ENCODE peak calls at places on chromosomes 12 and 14, in nine cellular contexts. R is MM.1S, T is tibial nerve, I is uterus, M is HepG2, E is HCT116, U is suprapubic skin, O is esophagus squamous epithelium, X is IMR-90. L is an unnamed sample. For H3K36me3, the result is how much of the 10 kb centered on the place peaks cover.

GRCh38 chr12:110179291-110179690 is 55.1 kb downstream of the IFT81 start:
- DNase-seq in R (no peak), T (no peak), I (no peak), M (no peak), E (no peak), U (no peak), O (no peak), X (peak), L (no peak)

GRCh38 chr12:43158126-43158525 is 393.9 kb downstream of the ADAMTS20 start:
- DNase-seq in R (no peak), T (no peak), I (no peak), M (no peak), E (no peak), U (no peak), O (no peak), X (no peak), L (no peak)

GRCh38 chr12:75482636-75483035 is 2.1 kb downstream of the GLIPR1 start:
- DNase-seq in R (no peak), T (no peak), I (no peak), M (no peak), E (no peak), U (no peak), O (no peak), X (no peak), L (no peak)

GRCh38 chr14:32419429-32419828 is 90.3 kb downstream of the AKAP6 start:
- DNase-seq in R (no peak), T (no peak), I (no peak), M (no peak), E (no peak), U (no peak), O (no peak), X (no peak), L (no peak)

GRCh38 chr12:16880864-16881285 is 274.9 kb upstream of the LMO3 start:
- DNase-seq in R (no peak), T (no peak), I (no peak), M (no peak), E (no peak), U (no peak), O (no peak), X (no peak), L (peak)

GRCh38 chr12:113318900-113319628 is 15.8 kb downstream of the SLC8B1 start:
- DNase-seq in R (no peak), T (no peak), I (no peak), M (no peak), E (no peak), U (no peak), O (no peak), X (no peak), L (no peak)

GRCh38 chr14:95993768-95994592 is 45.2 kb upstream of the C14orf132 start:
- DNase-seq in R (peak), T (no peak), I (peak), M (peak), E (peak), U (no peak), O (no peak), X (peak), L (peak)

GRCh38 chr14:41476526-41476925 is 130.2 kb upstream of the LRFN5 start:
- DNase-seq in R (no peak), T (no peak), I (no peak), M (no peak), E (no peak), U (no peak), O (no peak), X (no peak), L (no peak)

GRCh38 chr12:41681898-41682297 is 462.8 kb downstream of the GXYLT1 start:
- DNase-seq in R (no peak), T (no peak), I (no peak), M (no peak), E (no peak), U (no peak), O (no peak), X (no peak), L (peak)

GRCh38 chr14:68278568-68279436 is 459.2 kb downstream of the RAD51B start:
- DNase-seq in R (no peak), T (no peak), I (no peak), M (peak), E (peak), U (no peak), O (no peak), X (peak), L (no peak)

GRCh38 chr12:94706250-94706661 is 55.9 kb upstream of the TMCC3 start:
- DNase-seq in R (no peak), T (no peak), I (no peak), M (no peak), E (no peak), U (no peak), O (no peak), X (no peak), L (no peak)

GRCh38 chr12:68263366-68263765 is 10.0 kb upstream of the IL22 start:
- DNase-seq in R (no peak), T (no peak), I (no peak), M (no peak), E (no peak), U (no peak), O (no peak), X (peak), L (no peak)

GRCh38 chr12:58961906-58962305 is 41.6 kb upstream of the LRIG3 start:
- DNase-seq in R (no peak), T (no peak), I (no peak), M (no peak), E (no peak), U (no peak), O (no peak), X (peak), L (no peak)

GRCh38 chr14:88248606-88249005 is 74.5 kb downstream of the KCNK10 start:
- DNase-seq in R (no peak), T (no peak), I (no peak), M (no peak), E (no peak), U (no peak), O (no peak), X (no peak), L (no peak)

GRCh38 chr12:30823140-30823669 is 68.5 kb upstream of the CAPRIN2 start:
- DNase-seq in R (no peak), T (no peak), I (peak), M (no peak), E (no peak), U (peak), O (no peak), X (no peak), L (no peak)

GRCh38 chr14:67391266-67391665 is 20.7 kb downstream of the PLEK2 start:
- DNase-seq in R (no peak), T (no peak), I (no peak), M (no peak), E (no peak), U (no peak), O (no peak), X (no peak), L (no peak)

GRCh38 chr12:87332987-87333761 is 696.0 kb downstream of the C12orf50 start:
- DNase-seq in R (no peak), T (no peak), I (no peak), M (no peak), E (no peak), U (no peak), O (no peak), X (peak), L (no peak)

DNA sequence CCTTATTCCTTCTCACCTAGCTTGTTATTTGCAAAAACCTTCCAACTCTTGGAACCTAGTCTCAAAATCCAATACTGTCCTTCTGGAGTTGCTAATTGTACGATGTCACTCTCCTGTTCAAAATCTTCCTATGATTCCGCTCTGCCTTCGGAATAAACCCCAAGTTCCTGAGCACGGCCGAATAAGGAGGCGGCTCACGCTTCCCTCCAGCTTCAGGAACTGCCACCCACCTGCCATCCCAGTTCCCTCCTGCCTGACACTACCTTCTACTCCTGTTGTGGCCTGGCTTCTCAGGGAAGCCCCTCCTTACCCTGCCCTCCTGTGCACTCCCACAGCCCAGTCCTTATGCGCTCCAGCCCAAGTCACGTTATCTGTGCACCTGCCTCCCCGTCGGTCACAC is 73.2 kb downstream of the SETD3 start:
- DNase-seq in R (no peak), T (no peak), I (no peak), M (no peak), E (no peak), U (no peak), O (no peak), X (no peak), L (no peak)
- H3K36me3 ChIP-seq in R (under half), T (under half), I (under half), M (under half), E (under half), U (half or more), O (under half), X (under half), L (under half)

DNA sequence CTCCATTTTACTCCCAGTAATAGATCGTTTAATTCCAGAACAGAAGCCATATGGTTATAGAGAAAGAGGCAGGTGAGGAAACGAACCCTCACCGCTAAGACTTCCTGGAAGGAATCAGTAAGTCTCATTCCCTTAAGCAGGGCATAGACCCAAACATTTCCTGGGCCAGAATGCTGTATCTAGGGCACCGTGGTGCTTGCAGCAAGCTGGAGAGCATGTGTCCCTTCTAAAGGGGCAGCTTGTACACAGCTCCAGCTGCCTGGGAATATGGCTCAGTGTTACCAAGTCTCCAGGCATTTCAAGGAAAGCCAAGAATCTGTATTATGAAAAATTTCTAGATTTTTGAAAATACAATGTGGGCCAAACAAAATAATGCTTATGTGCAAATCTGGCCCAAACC is 73.4 kb downstream of the PPM1H start:
- DNase-seq in R (no peak), T (no peak), I (no peak), M (no peak), E (no peak), U (no peak), O (no peak), X (no peak), L (peak)
- H3K27ac ChIP-seq in R (no peak), T (no peak), I (no peak), M (no peak), E (no peak), U (no peak), O (no peak), X (no peak), L (no peak)

DNA sequence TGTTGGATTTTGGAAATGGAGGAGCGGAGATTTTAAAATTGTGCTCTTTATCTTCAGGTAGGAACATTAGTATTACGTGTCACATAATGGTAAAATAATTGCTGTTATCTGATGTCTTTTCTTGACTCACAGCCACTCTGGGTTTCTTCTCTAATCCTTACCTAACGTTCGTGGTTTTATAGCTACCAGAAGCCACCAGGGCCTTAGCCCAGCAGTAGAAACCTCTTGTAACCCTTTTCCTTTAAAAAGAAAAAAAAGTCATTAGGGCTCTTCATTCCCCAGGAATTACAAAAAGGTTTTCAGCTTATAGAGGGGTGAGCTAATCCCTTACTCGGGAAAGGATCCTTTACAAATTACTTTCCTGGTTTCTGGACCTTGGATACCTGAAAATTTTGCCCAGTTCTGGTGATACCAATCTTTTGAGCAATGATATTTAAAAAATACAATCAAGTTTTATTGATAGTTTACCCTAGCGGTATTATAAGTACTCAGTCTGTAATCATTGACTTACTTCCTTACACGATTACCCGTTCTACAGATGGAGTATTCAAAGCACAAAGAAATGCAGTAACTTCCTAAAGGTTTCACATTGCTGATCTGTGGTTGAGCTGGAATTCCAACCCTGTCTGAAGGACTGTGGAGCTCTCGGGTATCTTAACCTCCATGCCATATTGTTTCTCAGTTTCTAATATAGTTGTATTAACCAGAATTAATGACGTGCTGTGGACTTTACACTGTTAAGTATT is 1.6 kb downstream of the GABARAPL1 start:
- DNase-seq in R (no peak), T (no peak), I (no peak), M (no peak), E (no peak), U (no peak), O (no peak), X (peak), L (no peak)
- TF ChIP-seq CTCF in R (no peak), T (no peak), I (no peak), M (no peak), E (no peak), U (no peak), O (no peak), X (no peak), L (no peak)

GRCh38 chr12:100213016-100213891 is 12.6 kb downstream of the ACTR6 start:
- DNase-seq in R (no peak), T (no peak), I (no peak), M (peak), E (no peak), U (no peak), O (no peak), X (no peak), L (no peak)
- H3K36me3 ChIP-seq in R (under half), T (under half), I (under half), M (under half), E (under half), U (half or more), O (under half), X (under half), L (under half)

GRCh38 chr12:76916170-76916540 is 37.3 kb upstream of the CSRP2 start:
- DNase-seq in R (no peak), T (no peak), I (no peak), M (no peak), E (no peak), U (no peak), O (no peak), X (peak), L (no peak)
- H3K27ac ChIP-seq in R (no peak), T (no peak), I (peak), M (no peak), E (no peak), U (no peak), O (no peak), X (no peak), L (no peak)

DNA sequence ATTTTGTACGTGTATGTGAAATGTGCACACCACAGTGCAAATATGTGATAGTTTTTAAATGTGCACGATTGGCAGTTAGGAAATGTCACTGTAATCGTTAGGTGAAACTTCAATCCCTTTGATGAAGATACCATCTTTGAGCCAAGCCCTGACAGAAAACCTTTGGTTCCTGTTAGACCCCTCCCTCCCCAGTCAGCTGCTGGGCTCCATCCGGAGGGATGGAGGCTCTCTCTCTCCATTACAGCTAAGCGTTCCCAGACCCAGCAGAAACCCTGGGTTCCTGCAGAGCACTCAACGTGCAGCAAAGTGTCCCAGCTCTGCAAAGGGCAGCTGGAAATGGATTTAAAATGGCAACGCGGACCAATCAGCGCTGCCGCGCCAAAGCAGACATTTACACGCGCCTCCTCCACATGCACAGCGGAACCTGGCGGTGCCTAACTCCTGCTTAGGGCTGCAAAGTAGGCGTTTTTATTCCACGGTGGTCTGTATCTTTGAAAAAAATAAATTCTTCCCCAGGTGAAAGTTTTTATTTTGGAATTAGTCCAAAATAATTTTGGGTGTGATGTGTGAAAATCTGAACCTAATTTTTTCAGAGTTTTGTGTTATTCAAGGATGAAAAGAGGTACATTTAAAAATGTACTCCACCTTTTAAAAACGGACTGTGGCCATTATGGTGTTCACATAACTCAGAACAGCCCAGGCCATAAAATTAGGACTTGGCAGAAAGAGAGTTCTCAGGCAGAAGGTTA is 1.4 kb upstream of the HMGA2 start:
- DNase-seq in R (no peak), T (no peak), I (no peak), M (peak), E (peak), U (no peak), O (no peak), X (peak), L (peak)
- TF ChIP-seq CTCF in R (no peak), T (no peak), I (no peak), M (peak), E (no peak), U (no peak), O (no peak), X (no peak), L (no peak)

GRCh38 chr12:86122846-86123468 is 133.2 kb downstream of the MGAT4C start:
- DNase-seq in R (no peak), T (no peak), I (no peak), M (no peak), E (no peak), U (no peak), O (no peak), X (peak), L (no peak)

GRCh38 chr12:86117711-86118110 is 138.5 kb downstream of the MGAT4C start:
- DNase-seq in R (no peak), T (no peak), I (no peak), M (no peak), E (no peak), U (no peak), O (no peak), X (peak), L (no peak)

DNA sequence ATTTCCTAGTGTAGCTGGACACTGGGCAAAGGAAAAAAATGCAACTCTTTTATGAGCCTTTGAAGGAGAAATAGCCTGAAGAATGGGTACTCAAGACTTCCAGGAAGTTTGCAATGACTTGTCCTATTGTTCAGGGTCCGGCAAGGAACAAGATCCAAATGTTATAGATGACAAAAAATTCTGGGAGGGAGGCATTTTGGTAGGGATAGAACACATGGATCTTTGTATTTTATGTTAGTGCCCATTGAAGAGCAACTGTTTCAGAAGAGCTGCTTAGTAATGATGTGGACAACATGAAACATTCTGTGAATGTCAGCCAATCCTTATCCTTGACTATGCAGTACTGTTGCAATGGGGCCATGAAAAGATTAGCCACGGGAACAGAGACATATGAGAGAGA is 138.0 kb downstream of the MGAT4C start:
- DNase-seq in R (no peak), T (no peak), I (no peak), M (no peak), E (no peak), U (no peak), O (no peak), X (no peak), L (no peak)
- H3K36me3 ChIP-seq in R (under half), T (under half), I (under half), M (under half), E (under half), U (under half), O (under half), X (under half), L (under half)

GRCh38 chr12:92458996-92459395 is 243.8 kb upstream of the PLEKHG7 start:
- DNase-seq in R (no peak), T (no peak), I (no peak), M (no peak), E (no peak), U (no peak), O (no peak), X (no peak), L (no peak)

GRCh38 chr12:92463171-92463570 is 239.6 kb upstream of the PLEKHG7 start:
- DNase-seq in R (no peak), T (no peak), I (no peak), M (no peak), E (no peak), U (no peak), O (no peak), X (no peak), L (no peak)

GRCh38 chr12:92464911-92465310 is 237.9 kb upstream of the PLEKHG7 start:
- DNase-seq in R (no peak), T (no peak), I (no peak), M (no peak), E (no peak), U (no peak), O (no peak), X (no peak), L (no peak)

GRCh38 chr12:92462527-92462926 is 240.3 kb upstream of the PLEKHG7 start:
- DNase-seq in R (peak), T (no peak), I (no peak), M (no peak), E (no peak), U (no peak), O (no peak), X (no peak), L (no peak)

DNA sequence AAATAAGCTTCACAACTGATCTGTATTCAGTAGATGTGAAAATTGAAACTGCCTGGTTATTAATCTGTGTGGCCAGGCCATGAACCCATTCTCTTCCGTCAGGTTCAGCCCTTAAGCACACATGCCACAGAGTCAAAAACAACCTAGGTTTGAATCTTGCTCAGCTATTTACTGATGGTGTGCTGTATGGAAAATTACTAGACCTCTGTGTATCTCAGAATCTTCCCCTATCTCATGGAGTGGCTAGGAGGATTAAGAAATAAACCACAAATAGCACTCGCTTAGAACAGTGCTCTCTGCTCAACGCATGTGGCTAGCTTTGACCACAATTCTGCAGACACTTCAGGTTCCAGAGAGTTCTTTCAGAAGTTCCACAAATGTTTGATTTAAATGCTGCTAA is 240.7 kb upstream of the PLEKHG7 start:
- DNase-seq in R (peak), T (no peak), I (no peak), M (peak), E (no peak), U (no peak), O (no peak), X (no peak), L (no peak)
- H3K27ac ChIP-seq in R (peak), T (peak), I (no peak), M (no peak), E (no peak), U (no peak), O (peak), X (no peak), L (no peak)

GRCh38 chr12:49014547-49014946 is 4.0 kb downstream of the PRKAG1 start:
- DNase-seq in R (no peak), T (no peak), I (no peak), M (no peak), E (no peak), U (no peak), O (no peak), X (peak), L (no peak)
- TF ChIP-seq CTCF in R (no peak), T (no peak), I (no peak), M (peak), E (peak), U (no peak), O (no peak), X (peak), L (no peak)